ENCODE peak calls at places on chromosomes 12 and 14, in nine cellular contexts. A is WERI-Rb-1, X is colonic mucosa, K is mucosa of descending colon, I is cardiac muscle cell, L is GM06990, N is cardiac fibroblast, T is epithelial cell of esophagus, U is BE2C. C is an unnamed sample.

GRCh38 chr14:104103061-104104005 is 17.8 kb downstream of the ASPG start:
- DNase-seq in A (no peak), X (no peak), K (peak; percentile 49), I (no peak), L (no peak), N (no peak), T (no peak), U (no peak), C (no peak)

GRCh38 chr12:102216086-102216691 is 18.6 kb upstream of the PMCH start:
- DNase-seq in A (no peak), X (no peak), K (no peak), I (no peak), L (no peak), N (peak; percentile 47), T (peak; percentile 41), U (no peak), C (peak; percentile 69)

GRCh38 chr14:102813691-102814090 is 36.4 kb downstream of the TRAF3 start:
- DNase-seq in A (no peak), X (no peak), K (no peak), I (no peak), L (no peak), N (no peak), T (no peak), U (no peak), C (no peak)

GRCh38 chr14:91870001-91870400 is 2.7 kb upstream of the TC2N start:
- DNase-seq in A (no peak), X (no peak), K (peak; percentile 66), I (no peak), L (no peak), N (no peak), T (peak; percentile 68), U (no peak), C (no peak)

GRCh38 chr14:102659797-102660196 is 67.3 kb downstream of the RCOR1 start:
- DNase-seq in A (no peak), X (no peak), K (no peak), I (no peak), L (no peak), N (peak; percentile 56), T (peak; percentile 52), U (no peak), C (peak; percentile 74)

GRCh38 chr14:58270628-58271027 is 26.0 kb downstream of the PSMA3 start:
- DNase-seq in A (no peak), X (no peak), K (no peak), I (no peak), L (no peak), N (no peak), T (peak; percentile 41), U (no peak), C (no peak)

GRCh38 chr12:103160622-103161021 is 203.1 kb downstream of the ASCL1 start:
- DNase-seq in A (no peak), X (no peak), K (no peak), I (no peak), L (no peak), N (no peak), T (no peak), U (no peak), C (no peak)

GRCh38 chr12:124637586-124637985 is 70.2 kb upstream of the NCOR2 start:
- DNase-seq in A (no peak), X (no peak), K (peak; percentile 55), I (no peak), L (no peak), N (no peak), T (peak; percentile 50), U (no peak), C (no peak)

GRCh38 chr12:57191410-57191809 is 25.2 kb upstream of the NXPH4 start:
- DNase-seq in A (no peak), X (no peak), K (peak; percentile 43), I (no peak), L (no peak), N (peak; percentile 25), T (no peak), U (no peak), C (no peak)

DNA sequence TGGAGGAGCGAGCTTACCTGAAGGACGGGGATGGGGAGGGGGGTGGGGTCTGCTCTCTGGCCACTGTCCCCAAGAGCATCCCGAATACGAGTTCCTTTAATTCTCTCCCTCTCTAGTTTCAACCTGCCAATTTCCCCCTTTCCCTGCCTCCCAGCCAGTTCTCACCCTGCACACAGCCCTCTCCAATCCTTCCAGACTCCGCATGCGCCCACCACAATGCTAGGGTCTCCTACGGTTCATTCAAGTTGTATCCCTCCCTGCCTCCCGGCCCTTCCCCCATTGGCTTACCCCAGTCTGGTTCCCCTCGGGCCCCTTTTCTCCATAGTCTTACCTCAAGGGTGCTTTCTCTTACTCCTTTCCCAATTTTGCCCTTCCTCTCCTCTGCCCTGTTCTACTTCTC is 706 bp upstream of the IGFBP6 start:
- DNase-seq in A (no peak), X (peak; percentile 19), K (no peak), I (no peak), L (no peak), N (no peak), T (no peak), U (no peak), C (no peak)
- H3K4me3 ChIP-seq in A (no peak overlapping the region), X (peak overlapping the region; percentile 43), K (no peak overlapping the region), I (peak overlapping the region; percentile 45), L (no peak overlapping the region), N (peak overlapping the region; percentile 71), T (peak overlapping the region; percentile 42), U (no peak overlapping the region), C (peak overlapping the region; percentile 72)

GRCh38 chr14:75861161-75861621 is 120.6 kb downstream of the TGFB3 start:
- DNase-seq in A (no peak), X (no peak), K (no peak), I (no peak), L (no peak), N (peak; percentile 84), T (peak; percentile 70), U (no peak), C (peak; percentile 81)

GRCh38 chr14:75858375-75858774 is 123.4 kb downstream of the TGFB3 start:
- DNase-seq in A (no peak), X (no peak), K (no peak), I (no peak), L (no peak), N (no peak), T (no peak), U (no peak), C (no peak)

GRCh38 chr14:75859746-75860145 is 122.0 kb downstream of the TGFB3 start:
- DNase-seq in A (no peak), X (no peak), K (no peak), I (no peak), L (no peak), N (no peak), T (no peak), U (no peak), C (no peak)

GRCh38 chr14:75857199-75857598 is 124.6 kb downstream of the TGFB3 start:
- DNase-seq in A (no peak), X (no peak), K (no peak), I (no peak), L (no peak), N (no peak), T (no peak), U (no peak), C (no peak)

DNA sequence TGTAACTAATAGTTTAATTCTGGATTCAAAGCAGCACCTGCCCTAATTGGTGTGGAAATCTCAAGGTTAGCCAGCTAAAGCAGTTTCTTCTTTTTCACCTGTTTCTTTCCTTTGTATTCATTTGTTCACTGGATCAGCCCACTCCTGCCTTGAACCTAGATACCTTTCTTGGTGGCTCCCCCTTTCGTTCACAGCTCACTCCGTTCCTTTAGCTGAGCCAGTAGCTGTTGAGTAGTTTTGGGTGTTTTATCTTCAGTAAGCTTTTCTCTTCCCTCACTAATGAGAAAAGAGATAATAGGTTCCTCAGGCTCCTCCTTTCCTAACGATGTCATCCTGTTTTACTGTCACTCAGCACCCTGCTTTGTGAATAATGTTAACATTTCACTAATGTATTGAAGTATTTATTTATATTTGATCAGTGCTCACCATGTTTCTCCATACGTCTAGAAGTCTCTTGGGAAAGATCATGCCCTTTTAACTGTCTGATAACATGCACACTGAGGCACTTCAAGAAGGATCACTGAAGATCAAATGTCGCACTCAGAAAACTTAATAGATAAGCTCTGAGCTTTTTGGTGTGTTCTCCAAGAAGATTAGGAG is 121.1 kb downstream of the TGFB3 start:
- DNase-seq in A (no peak), X (no peak), K (no peak), I (no peak), L (no peak), N (no peak), T (no peak), U (no peak), C (no peak)
- TF ChIP-seq CTCF in A (no peak), X (no peak), K (no peak), I (peak; percentile 13), L (no peak), N (no peak), T (no peak), U (no peak), C (no peak)

DNA sequence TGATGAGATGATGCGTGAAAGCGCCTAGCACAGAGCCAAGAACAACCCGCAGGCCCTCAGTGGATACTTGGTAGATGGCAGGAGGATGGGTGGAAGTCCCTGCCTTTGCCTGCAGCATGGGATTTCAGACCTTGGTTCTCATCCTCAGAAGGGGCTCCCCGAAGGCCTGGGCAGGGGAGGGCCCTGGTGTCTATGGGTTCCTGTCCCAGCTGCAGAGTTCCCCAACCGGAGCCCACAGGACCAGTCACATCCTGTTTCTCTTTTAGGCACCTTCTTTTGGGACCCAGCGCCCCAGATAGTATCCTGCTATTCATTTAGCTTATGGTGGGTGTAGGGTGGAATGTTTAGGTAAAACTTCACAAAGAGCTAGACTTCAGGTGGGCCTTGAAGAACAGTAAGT is 55.5 kb downstream of the CALM1 start:
- DNase-seq in A (no peak), X (no peak), K (no peak), I (no peak), L (no peak), N (no peak), T (no peak), U (no peak), C (no peak)
- H3K4me3 ChIP-seq in A (no peak overlapping the region), X (no peak overlapping the region), K (no peak overlapping the region), I (no peak overlapping the region), L (no peak overlapping the region), N (no peak overlapping the region), T (no peak overlapping the region), U (no peak overlapping the region), C (no peak overlapping the region)

DNA sequence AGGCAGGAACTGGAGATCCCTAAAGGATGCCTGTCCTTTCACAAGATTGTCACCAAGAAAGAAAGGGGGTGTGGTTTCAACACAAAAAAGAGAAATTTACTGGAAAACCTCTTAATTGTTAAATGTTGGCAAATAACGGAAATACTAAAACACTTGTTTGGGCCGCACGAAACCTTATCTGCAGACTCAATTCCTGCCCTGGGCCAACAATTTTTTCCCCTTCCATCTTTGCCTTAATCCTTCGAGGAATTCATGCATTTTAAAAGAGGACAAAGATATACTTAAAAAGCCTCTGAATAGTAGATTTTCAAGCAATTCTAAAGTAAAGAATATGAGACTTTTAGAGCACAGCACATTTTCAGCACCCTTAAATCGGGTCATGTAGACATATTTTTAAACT is 366.2 kb downstream of the DUSP6 start:
- DNase-seq in A (no peak), X (no peak), K (no peak), I (no peak), L (no peak), N (peak; percentile 62), T (no peak), U (no peak), C (no peak)
- TF ChIP-seq CTCF in A (no peak), X (no peak), K (no peak), I (no peak), L (no peak), N (no peak), T (no peak), U (no peak), C (no peak)

C was measured in choroid plexus epithelial cell.